ENCODE peak calls at places on chromosomes 16 and 17, in nine cellular contexts. One of them, this sample, is unnamed.

GRCh38 chr16:5615868-5616642 is 518.5 kb upstream of the EEF2KMT start:
- DNase-seq in cardiac muscle cell: peak; percentile 88
- DNase-seq in neural crest cell: peak; percentile 70
- DNase-seq in HFFc6: peak; percentile 30
- DNase-seq in body of pancreas: peak; percentile 44
- DNase-seq in dorsolateral prefrontal cortex: peak; percentile 62
- DNase-seq in H9: peak; percentile 88
- DNase-seq in neural progenitor cell: peak; percentile 92
- DNase-seq in progenitor cell of endocrine pancreas: peak; percentile 63
- DNase-seq in this sample: no peak

GRCh38 chr17:76911299-76912007 is 43.2 kb downstream of the MGAT5B start:
- DNase-seq in neural progenitor cell: peak; percentile 54
- DNase-seq in body of pancreas: no peak
- DNase-seq in dorsolateral prefrontal cortex: no peak
- DNase-seq in cardiac muscle cell: no peak
- DNase-seq in HFFc6: no peak
- DNase-seq in neural crest cell: no peak
- DNase-seq in H9: no peak
- DNase-seq in progenitor cell of endocrine pancreas: no peak
- DNase-seq in this sample: no peak

GRCh38 chr16:86917471-86918365 is 339.4 kb downstream of the FOXL1 start:
- DNase-seq in neural progenitor cell: no peak
- DNase-seq in body of pancreas: no peak
- DNase-seq in progenitor cell of endocrine pancreas: no peak
- DNase-seq in neural crest cell: no peak
- DNase-seq in cardiac muscle cell: no peak
- DNase-seq in H9: no peak
- DNase-seq in HFFc6: no peak
- DNase-seq in dorsolateral prefrontal cortex: no peak
- DNase-seq in this sample: no peak

GRCh38 chr17:14396542-14396941 is 95.7 kb downstream of the HS3ST3B1 start:
- DNase-seq in H9: no peak
- DNase-seq in progenitor cell of endocrine pancreas: no peak
- DNase-seq in body of pancreas: no peak
- DNase-seq in HFFc6: peak; percentile 45
- DNase-seq in cardiac muscle cell: no peak
- DNase-seq in neural crest cell: no peak
- DNase-seq in dorsolateral prefrontal cortex: no peak
- DNase-seq in neural progenitor cell: peak; percentile 43
- DNase-seq in this sample: no peak

GRCh38 chr16:3915438-3916250 is 35.1 kb upstream of the CREBBP start:
- DNase-seq in H9: no peak
- DNase-seq in dorsolateral prefrontal cortex: no peak
- DNase-seq in body of pancreas: no peak
- DNase-seq in neural progenitor cell: no peak
- DNase-seq in progenitor cell of endocrine pancreas: no peak
- DNase-seq in cardiac muscle cell: no peak
- DNase-seq in HFFc6: no peak
- DNase-seq in neural crest cell: no peak
- DNase-seq in this sample: no peak

GRCh38 chr17:17303010-17303846 is at the start of gene NT5M:
- DNase-seq in dorsolateral prefrontal cortex: peak; percentile 78
- DNase-seq in HFFc6: peak; percentile 31
- DNase-seq in neural progenitor cell: peak; percentile 92
- DNase-seq in cardiac muscle cell: peak; percentile 89
- DNase-seq in H9: peak; percentile 82
- DNase-seq in body of pancreas: peak; percentile 70
- DNase-seq in progenitor cell of endocrine pancreas: peak; percentile 46
- DNase-seq in neural crest cell: peak; percentile 66
- DNase-seq in this sample: no peak

GRCh38 chr17:49952209-49952911 is 16.6 kb upstream of the DLX4 start:
- DNase-seq in cardiac muscle cell: peak; percentile 86
- DNase-seq in H9: peak; percentile 93
- DNase-seq in neural crest cell: peak; percentile 83
- DNase-seq in neural progenitor cell: peak; percentile 91
- DNase-seq in dorsolateral prefrontal cortex: no peak
- DNase-seq in HFFc6: peak; percentile 51
- DNase-seq in progenitor cell of endocrine pancreas: peak; percentile 89
- DNase-seq in body of pancreas: peak; percentile 85
- DNase-seq in this sample: peak; percentile 29

GRCh38 chr17:57534863-57535651 is 210.0 kb downstream of the CCDC182 start:
- DNase-seq in HFFc6: no peak
- DNase-seq in cardiac muscle cell: no peak
- DNase-seq in neural crest cell: no peak
- DNase-seq in progenitor cell of endocrine pancreas: no peak
- DNase-seq in body of pancreas: no peak
- DNase-seq in neural progenitor cell: no peak
- DNase-seq in H9: no peak
- DNase-seq in dorsolateral prefrontal cortex: no peak
- DNase-seq in this sample: no peak

GRCh38 chr16:72811867-72812266 is 236.1 kb downstream of the ZFHX3 start:
- DNase-seq in neural crest cell: no peak
- DNase-seq in body of pancreas: no peak
- DNase-seq in neural progenitor cell: no peak
- DNase-seq in H9: no peak
- DNase-seq in progenitor cell of endocrine pancreas: no peak
- DNase-seq in cardiac muscle cell: no peak
- DNase-seq in HFFc6: no peak
- DNase-seq in dorsolateral prefrontal cortex: no peak
- DNase-seq in this sample: no peak

GRCh38 chr17:46982577-46982976 is 3.5 kb upstream of the RPRML start:
- DNase-seq in progenitor cell of endocrine pancreas: no peak
- DNase-seq in neural progenitor cell: no peak
- DNase-seq in dorsolateral prefrontal cortex: no peak
- DNase-seq in cardiac muscle cell: no peak
- DNase-seq in body of pancreas: no peak
- DNase-seq in neural crest cell: no peak
- DNase-seq in H9: no peak
- DNase-seq in HFFc6: no peak
- DNase-seq in this sample: no peak

GRCh38 chr17:31414590-31414918 is 23.1 kb downstream of the RAB11FIP4 start:
- DNase-seq in dorsolateral prefrontal cortex: no peak
- DNase-seq in body of pancreas: no peak
- DNase-seq in H9: peak; percentile 28
- DNase-seq in progenitor cell of endocrine pancreas: no peak
- DNase-seq in neural crest cell: no peak
- DNase-seq in neural progenitor cell: no peak
- DNase-seq in HFFc6: no peak
- DNase-seq in cardiac muscle cell: no peak
- DNase-seq in this sample: no peak

GRCh38 chr17:31415640-31416502 is 24.4 kb downstream of the RAB11FIP4 start:
- DNase-seq in progenitor cell of endocrine pancreas: no peak
- DNase-seq in neural progenitor cell: no peak
- DNase-seq in neural crest cell: no peak
- DNase-seq in H9: no peak
- DNase-seq in cardiac muscle cell: no peak
- DNase-seq in dorsolateral prefrontal cortex: no peak
- DNase-seq in body of pancreas: no peak
- DNase-seq in HFFc6: no peak
- DNase-seq in this sample: no peak

GRCh38 chr17:31416503-31416923 is 25.0 kb downstream of the RAB11FIP4 start:
- DNase-seq in progenitor cell of endocrine pancreas: no peak
- DNase-seq in dorsolateral prefrontal cortex: peak; percentile 93
- DNase-seq in neural crest cell: peak; percentile 61
- DNase-seq in cardiac muscle cell: peak; percentile 90
- DNase-seq in HFFc6: no peak
- DNase-seq in neural progenitor cell: peak; percentile 72
- DNase-seq in body of pancreas: no peak
- DNase-seq in H9: peak; percentile 33
- DNase-seq in this sample: no peak

GRCh38 chr17:31413871-31414589 is 22.6 kb downstream of the RAB11FIP4 start:
- DNase-seq in dorsolateral prefrontal cortex: peak; percentile 92
- DNase-seq in neural progenitor cell: peak; percentile 90
- DNase-seq in progenitor cell of endocrine pancreas: no peak
- DNase-seq in body of pancreas: no peak
- DNase-seq in HFFc6: peak; percentile 77
- DNase-seq in H9: no peak
- DNase-seq in cardiac muscle cell: no peak
- DNase-seq in neural crest cell: no peak
- DNase-seq in this sample: no peak

DNA sequence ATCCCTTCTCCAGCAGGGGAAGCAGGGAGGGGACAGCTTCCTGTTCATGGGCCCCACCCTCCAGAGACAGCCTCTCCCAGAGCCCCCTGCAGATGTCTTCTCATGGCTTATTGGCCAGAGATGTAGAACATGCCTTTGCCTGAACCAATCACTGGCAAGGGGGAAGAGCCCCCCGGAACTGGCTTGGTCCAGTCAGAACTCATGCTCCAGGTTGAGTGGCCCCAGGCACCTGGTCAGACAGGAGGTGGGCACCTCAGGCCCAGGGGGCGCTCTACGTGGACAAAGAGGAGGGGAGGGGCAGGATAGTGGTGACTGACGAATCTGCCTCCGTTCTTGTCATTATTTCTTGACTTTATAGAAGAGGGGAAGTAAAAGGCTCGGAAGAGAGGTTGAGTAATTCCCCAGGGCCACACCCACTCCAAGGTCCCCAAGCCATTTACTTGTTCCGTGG is 23.6 kb downstream of the RAB11FIP4 start:
- DNase-seq in body of pancreas: no peak
- DNase-seq in HFFc6: no peak
- DNase-seq in H9: peak; percentile 76
- DNase-seq in cardiac muscle cell: no peak
- DNase-seq in progenitor cell of endocrine pancreas: no peak
- DNase-seq in dorsolateral prefrontal cortex: no peak
- DNase-seq in neural progenitor cell: no peak
- DNase-seq in neural crest cell: no peak
- DNase-seq in this sample: no peak
- TF ChIP-seq CTCF in body of pancreas: no peak
- TF ChIP-seq CTCF in HFFc6: no peak
- TF ChIP-seq CTCF in H9: peak; percentile 19
- TF ChIP-seq CTCF in cardiac muscle cell: no peak
- TF ChIP-seq CTCF in progenitor cell of endocrine pancreas: no peak
- TF ChIP-seq CTCF in dorsolateral prefrontal cortex: no peak
- TF ChIP-seq CTCF in neural progenitor cell: peak; percentile 5
- TF ChIP-seq CTCF in neural crest cell: no peak
- TF ChIP-seq CTCF in this sample: no peak

GRCh38 chr17:64131606-64132270 is 1.8 kb upstream of the ERN1 start:
- DNase-seq in progenitor cell of endocrine pancreas: no peak
- DNase-seq in body of pancreas: no peak
- DNase-seq in neural progenitor cell: no peak
- DNase-seq in neural crest cell: no peak
- DNase-seq in HFFc6: no peak
- DNase-seq in H9: no peak
- DNase-seq in dorsolateral prefrontal cortex: no peak
- DNase-seq in cardiac muscle cell: no peak
- DNase-seq in this sample: no peak

GRCh38 chr17:64129765-64130558 is at the start of gene ERN1:
- DNase-seq in progenitor cell of endocrine pancreas: peak; percentile 86
- DNase-seq in neural progenitor cell: peak; percentile 96
- DNase-seq in cardiac muscle cell: peak; percentile 96
- DNase-seq in HFFc6: peak; percentile 89
- DNase-seq in dorsolateral prefrontal cortex: peak; percentile 93
- DNase-seq in H9: peak; percentile 96
- DNase-seq in neural crest cell: peak; percentile 81
- DNase-seq in body of pancreas: peak; percentile 93
- DNase-seq in this sample: peak; percentile 88

GRCh38 chr17:64128787-64129514 is 993 bp downstream of the ERN1 start:
- DNase-seq in neural progenitor cell: no peak
- DNase-seq in dorsolateral prefrontal cortex: no peak
- DNase-seq in cardiac muscle cell: no peak
- DNase-seq in progenitor cell of endocrine pancreas: no peak
- DNase-seq in body of pancreas: peak; percentile 50
- DNase-seq in H9: peak; percentile 39
- DNase-seq in neural crest cell: no peak
- DNase-seq in HFFc6: peak; percentile 22
- DNase-seq in this sample: no peak

GRCh38 chr17:64129515-64129764 is 504 bp downstream of the ERN1 start:
- DNase-seq in progenitor cell of endocrine pancreas: no peak
- DNase-seq in neural crest cell: no peak
- DNase-seq in body of pancreas: no peak
- DNase-seq in cardiac muscle cell: no peak
- DNase-seq in HFFc6: no peak
- DNase-seq in H9: no peak
- DNase-seq in neural progenitor cell: no peak
- DNase-seq in dorsolateral prefrontal cortex: no peak
- DNase-seq in this sample: no peak

DNA sequence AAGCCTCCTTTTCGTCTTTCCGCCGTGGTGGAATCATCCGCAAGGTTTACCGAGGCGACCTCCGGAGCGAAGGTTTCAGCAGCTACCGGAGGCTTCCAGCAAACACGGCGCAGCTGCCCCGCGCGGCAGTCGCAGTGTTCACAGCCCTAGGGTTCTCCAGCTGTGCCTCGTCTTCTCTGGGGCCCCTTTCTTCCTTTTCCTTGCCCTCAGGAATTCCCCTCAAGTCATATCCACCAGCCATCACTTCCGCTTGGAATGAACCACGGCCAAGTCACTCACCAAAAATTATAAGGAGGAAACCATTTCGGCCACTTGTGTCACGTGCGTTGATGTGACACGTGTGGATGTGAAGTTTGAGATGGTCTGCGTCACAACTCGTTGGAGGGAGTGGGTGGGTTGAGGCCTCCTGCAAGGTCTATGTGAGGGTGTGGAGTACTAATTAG is 636 bp upstream of the ERN1 start:
- DNase-seq in dorsolateral prefrontal cortex: no peak
- DNase-seq in progenitor cell of endocrine pancreas: no peak
- DNase-seq in H9: no peak
- DNase-seq in cardiac muscle cell: no peak
- DNase-seq in neural crest cell: no peak
- DNase-seq in body of pancreas: peak; percentile 27
- DNase-seq in neural progenitor cell: no peak
- DNase-seq in HFFc6: peak; percentile 87
- DNase-seq in this sample: no peak
- TF ChIP-seq CTCF in dorsolateral prefrontal cortex: peak; percentile 9
- TF ChIP-seq CTCF in progenitor cell of endocrine pancreas: no peak
- TF ChIP-seq CTCF in H9: no peak
- TF ChIP-seq CTCF in cardiac muscle cell: no peak
- TF ChIP-seq CTCF in neural crest cell: no peak
- TF ChIP-seq CTCF in body of pancreas: no peak
- TF ChIP-seq CTCF in neural progenitor cell: no peak
- TF ChIP-seq CTCF in HFFc6: no peak
- TF ChIP-seq CTCF in this sample: no peak

GRCh38 chr17:22692066-22692800 is 999.9 kb downstream of the KCNJ18 start:
- DNase-seq in neural progenitor cell: no peak
- DNase-seq in neural crest cell: no peak
- DNase-seq in cardiac muscle cell: no peak
- DNase-seq in H9: no peak
- DNase-seq in progenitor cell of endocrine pancreas: no peak
- DNase-seq in dorsolateral prefrontal cortex: no peak
- DNase-seq in body of pancreas: no peak
- DNase-seq in HFFc6: no peak
- DNase-seq in this sample: no peak
- TF ChIP-seq CTCF in neural progenitor cell: no peak
- TF ChIP-seq CTCF in neural crest cell: no peak
- TF ChIP-seq CTCF in cardiac muscle cell: no peak
- TF ChIP-seq CTCF in H9: no peak
- TF ChIP-seq CTCF in progenitor cell of endocrine pancreas: no peak
- TF ChIP-seq CTCF in dorsolateral prefrontal cortex: no peak
- TF ChIP-seq CTCF in body of pancreas: no peak
- TF ChIP-seq CTCF in HFFc6: no peak
- TF ChIP-seq CTCF in this sample: no peak

DNA sequence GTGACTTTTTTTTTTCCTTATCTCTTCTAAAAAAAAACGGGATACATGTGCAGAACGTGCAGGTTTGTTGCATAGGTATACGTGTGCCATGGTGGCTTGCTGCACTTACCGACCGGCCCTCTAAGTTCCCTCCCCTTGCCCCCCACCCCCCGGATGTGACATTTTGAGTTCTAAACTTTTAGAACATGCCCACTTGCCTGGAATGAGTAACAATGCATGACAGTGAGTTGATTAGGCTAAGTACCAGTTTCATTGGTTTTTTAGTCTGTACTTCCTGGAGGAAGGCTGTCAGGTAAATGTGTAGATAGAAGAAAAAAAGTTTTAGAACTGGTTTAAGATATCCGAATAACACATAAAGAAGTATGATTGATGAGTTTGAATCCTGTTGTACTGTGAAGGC is 4.0 kb downstream of the BPTF start:
- DNase-seq in dorsolateral prefrontal cortex: no peak
- DNase-seq in body of pancreas: no peak
- DNase-seq in neural progenitor cell: peak; percentile 9
- DNase-seq in HFFc6: no peak
- DNase-seq in cardiac muscle cell: no peak
- DNase-seq in H9: no peak
- DNase-seq in neural crest cell: no peak
- DNase-seq in progenitor cell of endocrine pancreas: no peak
- DNase-seq in this sample: no peak
- TF ChIP-seq CTCF in dorsolateral prefrontal cortex: no peak
- TF ChIP-seq CTCF in body of pancreas: no peak
- TF ChIP-seq CTCF in neural progenitor cell: no peak
- TF ChIP-seq CTCF in HFFc6: no peak
- TF ChIP-seq CTCF in cardiac muscle cell: no peak
- TF ChIP-seq CTCF in H9: no peak
- TF ChIP-seq CTCF in neural crest cell: no peak
- TF ChIP-seq CTCF in progenitor cell of endocrine pancreas: no peak
- TF ChIP-seq CTCF in this sample: no peak

This sample was measured in AG09319.